ENCODE peak calls at places on chromosomes 3 and 15, in seven cellular contexts. Z, X, J, H, C, D and W are unnamed samples.

GRCh38 chr15:100810229-100810628 is 69.4 kb upstream of the ALDH1A3 start:
- DNase-seq in Z (no peak), X (no peak), J (no peak), H (no peak), C (no peak), D (no peak), W (no peak)

GRCh38 chr3:16837602-16838001 is 47.2 kb upstream of the PLCL2 start:
- DNase-seq in Z (no peak), X (no peak), J (no peak), H (no peak), C (no peak), D (peak; percentile 70), W (no peak)

GRCh38 chr3:62554264-62554799 is 181.0 kb upstream of the FEZF2 start:
- DNase-seq in Z (no peak), X (no peak), J (no peak), H (no peak), C (peak; percentile 13), D (no peak), W (no peak)

GRCh38 chr15:73992594-73992898 is 451 bp upstream of the STOML1 start:
- DNase-seq in Z (no peak), X (no peak), J (no peak), H (no peak), C (no peak), D (no peak), W (no peak)

GRCh38 chr3:57826952-57827723 is 71.0 kb downstream of the SLMAP start:
- DNase-seq in Z (no peak), X (no peak), J (no peak), H (no peak), C (no peak), D (no peak), W (no peak)

GRCh38 chr15:68536331-68537095 is 42.3 kb upstream of the CORO2B start:
- DNase-seq in Z (no peak), X (peak; percentile 66), J (no peak), H (no peak), C (peak; percentile 98), D (no peak), W (peak; percentile 97)

GRCh38 chr15:64216722-64217428 is 54.1 kb upstream of the PPIB start:
- DNase-seq in Z (no peak), X (no peak), J (no peak), H (no peak), C (peak; percentile 29), D (peak; percentile 59), W (no peak)

GRCh38 chr3:189941125-189941524 is 179.6 kb downstream of the P3H2 start:
- DNase-seq in Z (no peak), X (no peak), J (no peak), H (no peak), C (no peak), D (no peak), W (no peak)

GRCh38 chr15:69474291-69474690 is 21.7 kb downstream of the RPLP1 start:
- DNase-seq in Z (no peak), X (no peak), J (no peak), H (no peak), C (no peak), D (no peak), W (no peak)

GRCh38 chr3:16252243-16252978 is 12.3 kb downstream of the DPH3 start:
- DNase-seq in Z (no peak), X (no peak), J (no peak), H (no peak), C (no peak), D (no peak), W (no peak)

GRCh38 chr15:99631256-99631655 is 65.5 kb downstream of the MEF2A start:
- DNase-seq in Z (no peak), X (no peak), J (peak; percentile 20), H (no peak), C (no peak), D (no peak), W (no peak)

GRCh38 chr3:128012050-128012449 is 40.2 kb upstream of the SEC61A1 start:
- DNase-seq in Z (no peak), X (no peak), J (no peak), H (no peak), C (no peak), D (no peak), W (no peak)

GRCh38 chr3:143736651-143737050 is 111.6 kb downstream of the SLC9A9 start:
- DNase-seq in Z (no peak), X (no peak), J (no peak), H (no peak), C (peak; percentile 11), D (no peak), W (no peak)

GRCh38 chr3:174937488-174937887 is 78.4 kb downstream of the NAALADL2 start:
- DNase-seq in Z (no peak), X (no peak), J (no peak), H (no peak), C (peak; percentile 72), D (no peak), W (peak; percentile 61)

GRCh38 chr3:175692256-175692655 is 833.1 kb downstream of the NAALADL2 start:
- DNase-seq in Z (no peak), X (no peak), J (no peak), H (no peak), C (no peak), D (no peak), W (no peak)

GRCh38 chr15:70576683-70577082 is 186.7 kb downstream of the UACA start:
- DNase-seq in Z (no peak), X (no peak), J (no peak), H (no peak), C (no peak), D (no peak), W (no peak)

GRCh38 chr3:142724682-142725351 is 983 bp downstream of the TRPC1 start:
- DNase-seq in Z (peak; percentile 69), X (peak; percentile 22), J (peak; percentile 15), H (peak; percentile 78), C (no peak), D (peak; percentile 48), W (peak; percentile 1)

GRCh38 chr3:78507196-78507984 is 1260.4 kb downstream of the ROBO1 start:
- DNase-seq in Z (no peak), X (no peak), J (no peak), H (no peak), C (no peak), D (no peak), W (no peak)

GRCh38 chr15:66294932-66295235 is 1.5 kb downstream of the DIS3L start:
- DNase-seq in Z (no peak), X (no peak), J (no peak), H (no peak), C (peak; percentile 9), D (no peak), W (no peak)

GRCh38 chr3:30664449-30664848 is 58.0 kb downstream of the TGFBR2 start:
- DNase-seq in Z (no peak), X (no peak), J (no peak), H (no peak), C (no peak), D (no peak), W (no peak)

GRCh38 chr15:100572362-100572983 is 29.5 kb downstream of the LINS1 start:
- DNase-seq in Z (no peak), X (peak; percentile 7), J (no peak), H (no peak), C (peak; percentile 59), D (no peak), W (no peak)

GRCh38 chr15:68586274-68586961 is 7.6 kb downstream of the CORO2B start:
- DNase-seq in Z (peak; percentile 54), X (no peak), J (no peak), H (peak; percentile 57), C (peak; percentile 49), D (no peak), W (no peak)

GRCh38 chr3:42638339-42638842 is 15.1 kb upstream of the ZBTB47 start:
- DNase-seq in Z (no peak), X (no peak), J (no peak), H (no peak), C (no peak), D (no peak), W (no peak)